ENCODE peak calls at places on chromosomes 5 and 9, in six cellular contexts. U is activated T-helper 1 cell treated with anti-CD3 and anti-CD28 coated beads, Interleukin-12 subunit alpha, Interleukin-12 subunit beta, Interleukin-2, Interleukin-4 antibody, amounts not matched to agents 30 ng/mL and 10 ng/mL and 1 ng/mL, durations not matched to agents 14 hours and 24 hours and 36 hours; L is germinal center; Y is Kasumi-1; R is hippocampal formation; C is HS-5. Q is an unnamed sample.

GRCh38 chr5:24005384-24005783 is 498.0 kb downstream of the PRDM9 start:
- DNase-seq in U (no peak), L (no peak), Y (peak), R (no peak), C (no peak), Q (no peak)

GRCh38 chr5:81302596-81302995 is 1.2 kb downstream of the ZCCHC9 start:
- DNase-seq in U (no peak), L (no peak), Y (no peak), R (no peak), C (no peak), Q (no peak)

GRCh38 chr5:150514708-150515211 is 6.8 kb downstream of the NDST1 start:
- DNase-seq in U (no peak), L (no peak), Y (no peak), R (no peak), C (peak), Q (no peak)

GRCh38 chr5:42242829-42243485 is 180.3 kb upstream of the GHR start:
- DNase-seq in U (no peak), L (no peak), Y (no peak), R (no peak), C (no peak), Q (no peak)

GRCh38 chr5:131647078-131647769 is 12.2 kb upstream of the RAPGEF6 start:
- DNase-seq in U (no peak), L (peak), Y (no peak), R (no peak), C (no peak), Q (no peak)

GRCh38 chr5:139985733-139986132 is 57.4 kb downstream of the NRG2 start:
- DNase-seq in U (no peak), L (no peak), Y (no peak), R (no peak), C (peak), Q (no peak)

GRCh38 chr9:1647776-1648175 is 367.4 kb upstream of the SMARCA2 start:
- DNase-seq in U (no peak), L (no peak), Y (no peak), R (no peak), C (peak), Q (no peak)

GRCh38 chr5:62969409-62970120 is 390.9 kb downstream of the LRRC70 start:
- DNase-seq in U (no peak), L (no peak), Y (no peak), R (no peak), C (no peak), Q (no peak)

GRCh38 chr9:3809724-3810123 is 283.9 kb upstream of the RFX3 start:
- DNase-seq in U (no peak), L (no peak), Y (peak), R (no peak), C (peak), Q (no peak)

GRCh38 chr9:89880721-89881120 is 275.9 kb downstream of the GADD45G start:
- DNase-seq in U (no peak), L (no peak), Y (no peak), R (no peak), C (no peak), Q (no peak)

GRCh38 chr5:151195622-151196021 is 28.3 kb downstream of the CCDC69 start:
- DNase-seq in U (no peak), L (no peak), Y (no peak), R (no peak), C (no peak), Q (no peak)

GRCh38 chr5:150774145-150774544 is 4.4 kb upstream of the SMIM3 start:
- DNase-seq in U (no peak), L (no peak), Y (peak), R (no peak), C (peak), Q (no peak)

GRCh38 chr5:6349387-6349786 is 29.0 kb downstream of the MED10 start:
- DNase-seq in U (no peak), L (no peak), Y (no peak), R (no peak), C (no peak), Q (no peak)

GRCh38 chr9:18976368-18977238 is 56.4 kb downstream of the SAXO1 start:
- DNase-seq in U (no peak), L (no peak), Y (no peak), R (no peak), C (peak), Q (no peak)

GRCh38 chr9:138069731-138070456 is 192.3 kb downstream of the CACNA1B start:
- DNase-seq in U (no peak), L (no peak), Y (no peak), R (no peak), C (no peak), Q (no peak)

GRCh38 chr9:136975624-136976023 is 1.7 kb upstream of the PTGDS start:
- DNase-seq in U (no peak), L (no peak), Y (no peak), R (peak), C (no peak), Q (no peak)

GRCh38 chr9:127187231-127187956 is 65.0 kb upstream of the ANGPTL2 start:
- DNase-seq in U (no peak), L (no peak), Y (no peak), R (no peak), C (peak), Q (no peak)

GRCh38 chr5:77994943-77995342 is 218.8 kb upstream of the TBCA start:
- DNase-seq in U (no peak), L (no peak), Y (no peak), R (no peak), C (no peak), Q (no peak)

GRCh38 chr5:127899214-127899610 is 184.4 kb upstream of the SLC12A2 start:
- DNase-seq in U (no peak), L (no peak), Y (no peak), R (no peak), C (no peak), Q (no peak)

GRCh38 chr9:137167752-137168574 is 1.9 kb downstream of the LRRC26 start:
- DNase-seq in U (no peak), L (no peak), Y (no peak), R (no peak), C (no peak), Q (no peak)

GRCh38 chr5:160837749-160838593 is 14.0 kb downstream of the ATP10B start:
- DNase-seq in U (no peak), L (no peak), Y (no peak), R (no peak), C (no peak), Q (no peak)

GRCh38 chr9:133715295-133715865 is 22.8 kb downstream of the SARDH start:
- DNase-seq in U (no peak), L (no peak), Y (no peak), R (no peak), C (no peak), Q (no peak)